ENCODE peak calls at places on chromosomes 11 and 22, in nine cellular contexts. A is NCI-H524 treated with DMSO at 0.1 percent for 48 hours, J is HT1080, P is AG09319, F is fibroblast of lung, U is progenitor cell of endocrine pancreas, K is AG10803, E is DMS153, Q is GM04504. G is an unnamed sample.

GRCh38 chr11:98101329-98101728 is 919.4 kb upstream of the CNTN5 start:
- DNase-seq in F (no peak), U (no peak), P (no peak), Q (no peak), K (no peak), J (no peak), A (no peak), E (no peak), G (no peak)

GRCh38 chr11:57622263-57622662 is 24.8 kb downstream of the SERPING1 start:
- DNase-seq in A (no peak), F (no peak), U (no peak), K (no peak), E (no peak), P (no peak), Q (no peak), J (no peak), G (no peak)

GRCh38 chr11:20839231-20839630 is 169.8 kb downstream of the NELL1 start:
- DNase-seq in K (no peak), J (no peak), Q (no peak), E (no peak), F (no peak), U (no peak), P (no peak), A (no peak), G (no peak)

GRCh38 chr11:68099474-68100405 is 21.4 kb downstream of the CHKA start:
- DNase-seq in K (no peak), A (no peak), P (no peak), E (peak), U (peak), Q (no peak), J (peak), F (peak), G (no peak)

GRCh38 chr11:64156235-64157011 is 9.5 kb downstream of the MACROD1 start:
- DNase-seq in Q (no peak), E (no peak), F (no peak), K (no peak), U (no peak), A (peak), J (no peak), P (no peak), G (no peak)

GRCh38 chr11:9047986-9048522 is 43.3 kb downstream of the SCUBE2 start:
- DNase-seq in F (peak), Q (peak), E (no peak), U (no peak), P (peak), K (peak), A (peak), J (no peak), G (peak)

GRCh38 chr11:62139526-62140301 is 15.9 kb downstream of the INCENP start:
- DNase-seq in Q (no peak), K (no peak), F (no peak), J (no peak), U (no peak), E (no peak), P (no peak), A (no peak), G (no peak)

GRCh38 chr22:38350444-38351359 is 33.5 kb upstream of the CSNK1E start:
- DNase-seq in Q (no peak), A (no peak), E (no peak), P (no peak), F (no peak), U (no peak), J (no peak), K (no peak), G (no peak)

GRCh38 chr11:73902303-73902702 is 25.5 kb downstream of the PAAF1 start:
- DNase-seq in K (no peak), J (no peak), F (no peak), P (no peak), U (no peak), E (no peak), Q (no peak), A (no peak), G (no peak)

GRCh38 chr22:23281406-23282088 is 101.2 kb downstream of the BCR start:
- DNase-seq in A (peak), F (peak), J (peak), E (peak), Q (peak), U (peak), P (no peak), K (peak), G (peak)

GRCh38 chr22:38461414-38462081 is 6.3 kb upstream of the KDELR3 start:
- DNase-seq in E (peak), F (peak), P (peak), U (peak), J (peak), K (peak), A (peak), Q (peak), G (peak)

GRCh38 chr11:1017269-1018005 is 19.1 kb downstream of the MUC6 start:
- DNase-seq in U (no peak), E (no peak), F (no peak), A (no peak), K (no peak), P (no peak), J (peak), Q (no peak), G (peak)

GRCh38 chr22:48357196-48357595 is 1470.5 kb downstream of the BRD1 start:
- DNase-seq in J (no peak), U (no peak), F (no peak), A (no peak), P (no peak), Q (no peak), K (no peak), E (no peak), G (no peak)